ENCODE peak calls at places on chromosomes 4 and X, in seven cellular contexts. O, M, B, Z, E, W and G are unnamed samples.

GRCh38 chr4:72295966-72296557 is 264.3 kb downstream of the NPFFR2 start:
- DNase-seq in O (no peak), M (no peak), B (no peak), Z (peak), E (no peak), W (no peak), G (no peak)

GRCh38 chrX:8730812-8731578 is 942 bp downstream of the ANOS1 start:
- DNase-seq in O (no peak), M (no peak), B (no peak), Z (no peak), E (peak), W (no peak), G (no peak)

GRCh38 chr4:54067163-54067562 is 2.8 kb upstream of the CHIC2 start:
- DNase-seq in O (no peak), M (peak), B (no peak), Z (no peak), E (peak), W (no peak), G (peak)

GRCh38 chr4:148283665-148284064 is 158.5 kb downstream of the NR3C2 start:
- DNase-seq in O (no peak), M (no peak), B (no peak), Z (no peak), E (no peak), W (no peak), G (no peak)

GRCh38 chr4:114384629-114385028 is 214.0 kb upstream of the UGT8 start:
- DNase-seq in O (no peak), M (no peak), B (no peak), Z (no peak), E (no peak), W (no peak), G (no peak)

GRCh38 chr4:185137233-185137925 is 5.7 kb upstream of the SLC25A4 start:
- DNase-seq in O (no peak), M (no peak), B (peak), Z (no peak), E (no peak), W (no peak), G (peak)

GRCh38 chr4:128663325-128663724 is 146.2 kb upstream of the JADE1 start:
- DNase-seq in O (no peak), M (peak), B (no peak), Z (no peak), E (no peak), W (no peak), G (no peak)

GRCh38 chr4:138182838-138183426 is 59.2 kb downstream of the SLC7A11 start:
- DNase-seq in O (no peak), M (no peak), B (no peak), Z (peak), E (no peak), W (no peak), G (no peak)

GRCh38 chr4:145935253-145936141 is 3.1 kb downstream of the ZNF827 start:
- DNase-seq in O (no peak), M (peak), B (peak), Z (no peak), E (peak), W (no peak), G (peak)

GRCh38 chrX:109679820-109680219 is 53.2 kb downstream of the ACSL4 start:
- DNase-seq in O (no peak), M (no peak), B (no peak), Z (no peak), E (no peak), W (no peak), G (no peak)

GRCh38 chr4:138243369-138243768 is 1.2 kb upstream of the SLC7A11 start:
- DNase-seq in O (no peak), M (no peak), B (no peak), Z (no peak), E (peak), W (no peak), G (no peak)

GRCh38 chr4:69546121-69546520 is 50.4 kb upstream of the UGT2B4 start:
- DNase-seq in O (no peak), M (no peak), B (no peak), Z (no peak), E (no peak), W (no peak), G (no peak)

GRCh38 chrX:134315893-134316292 is 78.9 kb downstream of the CCDC160 start:
- DNase-seq in O (no peak), M (no peak), B (no peak), Z (no peak), E (no peak), W (no peak), G (peak)

GRCh38 chr4:85489273-85489672 is 14.3 kb downstream of the ARHGAP24 start:
- DNase-seq in O (no peak), M (no peak), B (no peak), Z (peak), E (no peak), W (no peak), G (no peak)

DNA sequence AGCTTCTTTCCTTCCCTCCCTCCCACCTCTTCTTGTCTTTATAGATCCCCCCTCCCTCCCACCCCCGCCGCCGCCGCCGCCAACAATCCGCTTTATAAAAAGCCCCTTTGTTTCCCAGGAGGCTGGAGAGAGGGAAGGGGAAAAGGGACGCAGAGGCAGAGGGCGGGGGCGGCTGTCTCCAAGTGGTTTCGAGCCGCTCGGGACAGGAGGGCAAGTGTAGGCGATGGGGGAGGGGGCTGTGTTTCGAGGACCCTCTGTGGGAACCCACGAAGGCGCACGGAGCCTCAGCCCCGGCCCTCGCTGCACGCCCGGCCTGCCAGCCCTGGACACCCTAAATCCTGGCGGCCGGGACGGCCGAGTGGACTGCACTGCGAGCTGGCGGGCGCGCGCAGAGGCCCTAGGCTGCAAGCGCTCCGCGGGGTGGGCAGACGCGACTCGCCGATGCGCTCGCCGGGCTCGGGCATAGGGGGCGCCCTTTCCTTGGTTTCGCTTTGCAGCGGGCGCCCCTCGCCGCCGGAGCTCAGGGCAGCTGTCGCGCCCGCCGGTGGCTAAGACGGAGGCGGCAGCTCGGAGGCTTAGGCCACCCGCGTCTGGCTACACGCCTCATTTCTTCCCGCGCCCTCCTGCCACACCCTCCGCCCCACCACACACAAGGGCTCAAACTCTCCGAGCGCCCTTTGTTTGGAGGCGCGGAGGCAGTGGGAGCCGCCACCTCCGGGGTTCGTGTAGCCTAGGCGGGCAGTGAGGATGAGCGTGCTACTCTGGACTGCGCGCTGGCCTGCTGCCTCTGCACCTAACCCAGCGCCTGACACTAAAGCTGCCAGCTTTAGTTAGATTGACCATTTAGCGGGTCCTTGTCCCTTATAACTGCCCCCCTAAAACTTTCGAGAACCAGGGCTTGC is 2.2 kb downstream of the MAMLD1 start:
- DNase-seq in O (no peak), M (peak), B (peak), Z (peak), E (peak), W (peak), G (peak)
- TF ChIP-seq POLR2A in O (peak), M (no peak), B (peak), Z (peak), E (no peak), W (no peak), G (no peak)

GRCh38 chr4:94621491-94622080 is 136.2 kb upstream of the BMPR1B start:
- DNase-seq in O (no peak), M (no peak), B (no peak), Z (peak), E (no peak), W (no peak), G (no peak)
- TF ChIP-seq CTCF in O (peak), M (peak), B (peak), Z (peak), E (peak), W (peak), G (peak)

GRCh38 chrX:74422576-74423288 is 1.4 kb downstream of the SLC16A2 start:
- DNase-seq in O (no peak), M (peak), B (peak), Z (no peak), E (peak), W (no peak), G (peak)

GRCh38 chrX:74422029-74422352 is 698 bp downstream of the SLC16A2 start:
- DNase-seq in O (no peak), M (no peak), B (peak), Z (no peak), E (no peak), W (no peak), G (no peak)

GRCh38 chrX:74421181-74422028 is at the start of gene SLC16A2:
- DNase-seq in O (no peak), M (peak), B (peak), Z (peak), E (peak), W (no peak), G (peak)

GRCh38 chrX:74420194-74421035 is 878 bp upstream of the SLC16A2 start:
- DNase-seq in O (no peak), M (peak), B (peak), Z (peak), E (peak), W (no peak), G (peak)

GRCh38 chrX:74419861-74420193 is 1.5 kb upstream of the SLC16A2 start:
- DNase-seq in O (no peak), M (no peak), B (no peak), Z (no peak), E (peak), W (no peak), G (no peak)
- H3K27ac ChIP-seq in O (peak), M (peak), B (peak), Z (peak), E (peak), W (peak), G (peak)

GRCh38 chr4:2413821-2414610 is 4.4 kb downstream of the ZFYVE28 start:
- DNase-seq in O (no peak), M (peak), B (no peak), Z (no peak), E (peak), W (no peak), G (no peak)
- TF ChIP-seq POLR2A in O (no peak), M (no peak), B (no peak), Z (no peak), E (no peak), W (no peak), G (no peak)

GRCh38 chr4:163558539-163559044 is 64.1 kb downstream of the TMA16 start:
- DNase-seq in O (no peak), M (no peak), B (no peak), Z (no peak), E (no peak), W (no peak), G (peak)

GRCh38 chr4:163556169-163556568 is 61.7 kb downstream of the TMA16 start:
- DNase-seq in O (no peak), M (no peak), B (no peak), Z (no peak), E (no peak), W (no peak), G (no peak)

GRCh38 chr4:163553146-163553545 is 58.7 kb downstream of the TMA16 start:
- DNase-seq in O (no peak), M (no peak), B (no peak), Z (no peak), E (no peak), W (no peak), G (no peak)

GRCh38 chr4:163556650-163557391 is 62.3 kb downstream of the TMA16 start:
- DNase-seq in O (no peak), M (no peak), B (no peak), Z (no peak), E (no peak), W (no peak), G (no peak)

GRCh38 chr4:163554870-163555465 is 60.5 kb downstream of the TMA16 start:
- DNase-seq in O (no peak), M (no peak), B (no peak), Z (no peak), E (no peak), W (no peak), G (no peak)
- TF ChIP-seq CTCF in O (peak), M (peak), B (no peak), Z (peak), E (peak), W (peak), G (peak)

DNA sequence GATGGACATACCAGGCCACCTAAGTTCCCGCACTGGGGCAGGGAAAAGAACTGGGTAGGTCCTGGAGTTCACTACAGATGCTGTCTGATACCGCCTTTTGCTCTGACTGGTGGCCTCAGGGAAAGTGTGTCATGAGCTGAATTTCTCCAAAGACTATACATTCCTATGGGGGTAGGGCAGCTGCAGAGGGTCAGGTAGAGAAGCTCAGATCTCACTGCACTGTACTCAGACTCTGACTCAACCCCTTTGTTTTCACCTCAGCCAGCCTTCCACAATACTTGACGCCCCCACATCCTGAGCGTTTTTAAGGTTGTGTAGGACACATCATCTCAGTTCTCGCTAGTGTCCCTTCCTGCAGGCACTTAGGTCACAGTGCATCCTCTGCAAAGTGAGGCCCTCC is 7.8 kb downstream of the GATB start:
- DNase-seq in O (no peak), M (no peak), B (no peak), Z (no peak), E (no peak), W (no peak), G (no peak)
- H3K27ac ChIP-seq in O (no peak), M (no peak), B (no peak), Z (no peak), E (no peak), W (no peak), G (no peak)

DNA sequence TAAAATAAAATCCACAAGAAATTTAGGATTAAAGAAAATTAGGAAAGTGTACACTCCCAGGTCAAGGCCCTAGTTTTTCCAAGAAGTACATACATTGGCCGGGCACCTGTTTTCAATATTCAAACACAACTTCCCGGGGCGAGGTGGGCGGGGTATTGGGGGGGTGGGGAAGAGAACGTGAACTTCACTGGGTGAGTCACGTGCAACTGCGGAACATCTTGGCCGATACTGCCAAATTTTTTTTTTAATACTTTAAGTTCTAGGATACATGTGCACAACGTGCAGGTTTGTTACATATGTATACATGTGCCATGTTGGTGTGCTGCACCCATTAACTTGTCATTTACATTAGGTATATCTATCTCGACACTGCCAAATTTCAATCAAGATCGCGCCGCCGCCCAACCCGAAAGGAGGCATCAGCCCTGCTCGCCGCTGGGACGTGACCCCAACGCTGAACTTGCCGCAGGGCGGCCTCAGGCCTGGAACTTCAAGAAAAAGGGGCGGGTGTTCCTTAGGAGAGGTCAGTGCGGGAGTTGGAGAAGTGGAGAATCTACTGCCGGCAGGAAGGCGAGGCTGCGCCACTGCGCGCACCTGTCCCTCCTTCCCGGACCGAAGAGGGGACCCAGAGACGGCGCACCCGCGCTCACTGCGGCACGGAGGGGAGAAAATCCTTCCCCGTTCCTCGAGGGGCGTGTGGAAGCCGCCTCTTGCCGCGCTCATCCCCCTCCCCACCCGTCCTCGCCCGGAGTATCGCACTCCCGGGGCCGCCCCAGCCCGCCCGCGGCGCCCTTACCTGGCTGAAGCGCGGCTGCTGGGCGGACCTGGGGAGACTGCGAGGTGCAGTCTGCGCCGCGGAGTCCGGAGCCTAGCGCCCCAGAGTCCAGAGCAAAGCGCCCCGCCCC is at the start of gene TEC:
- DNase-seq in O (peak), M (peak), B (peak), Z (peak), E (peak), W (no peak), G (peak)
- TF ChIP-seq POLR2A in O (peak), M (no peak), B (no peak), Z (peak), E (no peak), W (peak), G (peak)